ENCODE peak calls at places on chromosome 4, in four cellular contexts. One of them, this sample, is unnamed.

GRCh38 chr4:75708218-75708691 is 16.1 kb upstream of the USO1 start:
- DNase-seq in Right ventricle myocardium inferior: no peak
- DNase-seq in stimulated activated CD4-positive, alpha-beta T cell treated with anti-CD3 and anti-CD28 coated beads, Interleukin-15, amount 100 ng/mL, for 1 hour: peak; percentile 12
- DNase-seq in naive B cell: peak; percentile 23
- DNase-seq in this sample: no peak

GRCh38 chr4:113394730-113395530 is 345.5 kb downstream of the ANK2 start:
- DNase-seq in Right ventricle myocardium inferior: no peak
- DNase-seq in stimulated activated CD4-positive, alpha-beta T cell treated with anti-CD3 and anti-CD28 coated beads, Interleukin-15, amount 100 ng/mL, for 1 hour: peak; percentile 12
- DNase-seq in naive B cell: peak; percentile 59
- DNase-seq in this sample: no peak

GRCh38 chr4:38034986-38035882 is 75.0 kb downstream of the PTTG2 start:
- DNase-seq in Right ventricle myocardium inferior: no peak
- DNase-seq in stimulated activated CD4-positive, alpha-beta T cell treated with anti-CD3 and anti-CD28 coated beads, Interleukin-15, amount 100 ng/mL, for 1 hour: no peak
- DNase-seq in naive B cell: peak; percentile 56
- DNase-seq in this sample: no peak

GRCh38 chr4:66585767-66586166 is 915.5 kb upstream of the EPHA5 start:
- DNase-seq in Right ventricle myocardium inferior: no peak
- DNase-seq in stimulated activated CD4-positive, alpha-beta T cell treated with anti-CD3 and anti-CD28 coated beads, Interleukin-15, amount 100 ng/mL, for 1 hour: no peak
- DNase-seq in naive B cell: no peak
- DNase-seq in this sample: no peak

GRCh38 chr4:111960241-111960667 is 185.0 kb upstream of the FAM241A start:
- DNase-seq in Right ventricle myocardium inferior: no peak
- DNase-seq in stimulated activated CD4-positive, alpha-beta T cell treated with anti-CD3 and anti-CD28 coated beads, Interleukin-15, amount 100 ng/mL, for 1 hour: no peak
- DNase-seq in naive B cell: no peak
- DNase-seq in this sample: no peak

GRCh38 chr4:185773419-185773818 is 38.6 kb downstream of the SORBS2 start:
- DNase-seq in Right ventricle myocardium inferior: no peak
- DNase-seq in stimulated activated CD4-positive, alpha-beta T cell treated with anti-CD3 and anti-CD28 coated beads, Interleukin-15, amount 100 ng/mL, for 1 hour: no peak
- DNase-seq in naive B cell: no peak
- DNase-seq in this sample: peak; percentile 63

GRCh38 chr4:8779371-8779988 is 92.2 kb downstream of the HMX1 start:
- DNase-seq in Right ventricle myocardium inferior: peak; percentile 30
- DNase-seq in stimulated activated CD4-positive, alpha-beta T cell treated with anti-CD3 and anti-CD28 coated beads, Interleukin-15, amount 100 ng/mL, for 1 hour: no peak
- DNase-seq in naive B cell: no peak
- DNase-seq in this sample: no peak

GRCh38 chr4:1635452-1635851 is 48.7 kb downstream of the FAM53A start:
- DNase-seq in Right ventricle myocardium inferior: no peak
- DNase-seq in stimulated activated CD4-positive, alpha-beta T cell treated with anti-CD3 and anti-CD28 coated beads, Interleukin-15, amount 100 ng/mL, for 1 hour: no peak
- DNase-seq in naive B cell: no peak
- DNase-seq in this sample: no peak

GRCh38 chr4:18389118-18389517 is 367.6 kb upstream of the LCORL start:
- DNase-seq in Right ventricle myocardium inferior: no peak
- DNase-seq in stimulated activated CD4-positive, alpha-beta T cell treated with anti-CD3 and anti-CD28 coated beads, Interleukin-15, amount 100 ng/mL, for 1 hour: no peak
- DNase-seq in naive B cell: no peak
- DNase-seq in this sample: no peak

GRCh38 chr4:15001248-15001824 is 945 bp upstream of the CPEB2 start:
- DNase-seq in Right ventricle myocardium inferior: peak; percentile 91
- DNase-seq in stimulated activated CD4-positive, alpha-beta T cell treated with anti-CD3 and anti-CD28 coated beads, Interleukin-15, amount 100 ng/mL, for 1 hour: peak; percentile 17
- DNase-seq in naive B cell: peak; percentile 34
- DNase-seq in this sample: peak; percentile 83

GRCh38 chr4:173489514-173489913 is 40.5 kb downstream of the HAND2 start:
- DNase-seq in Right ventricle myocardium inferior: no peak
- DNase-seq in stimulated activated CD4-positive, alpha-beta T cell treated with anti-CD3 and anti-CD28 coated beads, Interleukin-15, amount 100 ng/mL, for 1 hour: no peak
- DNase-seq in naive B cell: no peak
- DNase-seq in this sample: no peak

GRCh38 chr4:3255611-3256186 is 6.7 kb downstream of the MSANTD1 start:
- DNase-seq in Right ventricle myocardium inferior: peak; percentile 68
- DNase-seq in stimulated activated CD4-positive, alpha-beta T cell treated with anti-CD3 and anti-CD28 coated beads, Interleukin-15, amount 100 ng/mL, for 1 hour: no peak
- DNase-seq in naive B cell: no peak
- DNase-seq in this sample: no peak

GRCh38 chr4:58983887-58984286 is 1873.7 kb upstream of the IGFBP7 start:
- DNase-seq in Right ventricle myocardium inferior: no peak
- DNase-seq in stimulated activated CD4-positive, alpha-beta T cell treated with anti-CD3 and anti-CD28 coated beads, Interleukin-15, amount 100 ng/mL, for 1 hour: no peak
- DNase-seq in naive B cell: no peak
- DNase-seq in this sample: no peak

GRCh38 chr4:80922951-80923350 is 107.6 kb upstream of the BMP3 start:
- DNase-seq in Right ventricle myocardium inferior: no peak
- DNase-seq in stimulated activated CD4-positive, alpha-beta T cell treated with anti-CD3 and anti-CD28 coated beads, Interleukin-15, amount 100 ng/mL, for 1 hour: no peak
- DNase-seq in naive B cell: no peak
- DNase-seq in this sample: no peak

GRCh38 chr4:25937801-25938200 is 23.8 kb downstream of the SMIM20 start:
- DNase-seq in Right ventricle myocardium inferior: no peak
- DNase-seq in stimulated activated CD4-positive, alpha-beta T cell treated with anti-CD3 and anti-CD28 coated beads, Interleukin-15, amount 100 ng/mL, for 1 hour: no peak
- DNase-seq in naive B cell: no peak
- DNase-seq in this sample: no peak

GRCh38 chr4:93897559-93897958 is 69.0 kb downstream of the ATOH1 start:
- DNase-seq in Right ventricle myocardium inferior: no peak
- DNase-seq in stimulated activated CD4-positive, alpha-beta T cell treated with anti-CD3 and anti-CD28 coated beads, Interleukin-15, amount 100 ng/mL, for 1 hour: no peak
- DNase-seq in naive B cell: no peak
- DNase-seq in this sample: no peak

GRCh38 chr4:1537410-1538095 is 131.3 kb upstream of the NKX1-1 start:
- DNase-seq in Right ventricle myocardium inferior: peak; percentile 46
- DNase-seq in stimulated activated CD4-positive, alpha-beta T cell treated with anti-CD3 and anti-CD28 coated beads, Interleukin-15, amount 100 ng/mL, for 1 hour: no peak
- DNase-seq in naive B cell: no peak
- DNase-seq in this sample: peak; percentile 25

GRCh38 chr4:132195181-132195580 is 953.9 kb upstream of the PCDH10 start:
- DNase-seq in Right ventricle myocardium inferior: no peak
- DNase-seq in stimulated activated CD4-positive, alpha-beta T cell treated with anti-CD3 and anti-CD28 coated beads, Interleukin-15, amount 100 ng/mL, for 1 hour: no peak
- DNase-seq in naive B cell: no peak
- DNase-seq in this sample: no peak

GRCh38 chr4:17688011-17688441 is 73.6 kb downstream of the MED28 start:
- DNase-seq in Right ventricle myocardium inferior: no peak
- DNase-seq in stimulated activated CD4-positive, alpha-beta T cell treated with anti-CD3 and anti-CD28 coated beads, Interleukin-15, amount 100 ng/mL, for 1 hour: no peak
- DNase-seq in naive B cell: no peak
- DNase-seq in this sample: no peak

GRCh38 chr4:929970-930625 is 2.0 kb downstream of the GAK start:
- DNase-seq in Right ventricle myocardium inferior: no peak
- DNase-seq in stimulated activated CD4-positive, alpha-beta T cell treated with anti-CD3 and anti-CD28 coated beads, Interleukin-15, amount 100 ng/mL, for 1 hour: no peak
- DNase-seq in naive B cell: no peak
- DNase-seq in this sample: no peak

This sample was measured in left ventricle myocardium superior.